ENCODE peak calls at places on chromosomes 12 and 14, in four cellular contexts. F is left ventricle myocardium inferior, W is epithelial cell of esophagus, V is psoas muscle. Z is an unnamed sample.
A peak's percentile ranks its signal among the peaks of the same experiment; 100 is the strongest.

GRCh38 chr12:52025301-52026172 is 18.8 kb downstream of the TAMALIN start:
- DNase-seq in W (peak; percentile 75), V (peak; percentile 82), F (peak; percentile 79), Z (peak; percentile 86)

GRCh38 chr12:53676715-53677611 is 1.1 kb upstream of the ATP5MC2 start:
- DNase-seq in W (no peak), V (peak; percentile 65), F (peak; percentile 42), Z (peak; percentile 13)

GRCh38 chr12:16604853-16605252 is 1.1 kb downstream of the LMO3 start:
- DNase-seq in F (no peak), W (no peak), V (no peak), Z (no peak)

GRCh38 chr12:70691018-70691672 is 53.9 kb upstream of the PTPRB start:
- DNase-seq in W (peak; percentile 33), F (no peak), V (no peak), Z (no peak)

GRCh38 chr12:124399622-124400021 is 104.7 kb downstream of the RFLNA start:
- DNase-seq in F (no peak), W (peak; percentile 33), V (no peak), Z (no peak)

GRCh38 chr14:30737916-30738315 is 115.8 kb downstream of the SCFD1 start:
- DNase-seq in V (no peak), W (no peak), F (no peak), Z (no peak)

GRCh38 chr12:15527201-15527782 is 205.0 kb downstream of the PTPRO start:
- DNase-seq in W (peak; percentile 41), F (peak; percentile 23), V (peak; percentile 28), Z (no peak)

GRCh38 chr14:82488473-82488872 is 954.8 kb upstream of the SEL1L start:
- DNase-seq in W (no peak), V (no peak), F (no peak), Z (no peak)

GRCh38 chr12:24027352-24027751 is 77.9 kb upstream of the SOX5 start:
- DNase-seq in F (no peak), V (no peak), W (no peak), Z (no peak)

GRCh38 chr12:24020391-24021163 is 71.1 kb upstream of the SOX5 start:
- DNase-seq in W (no peak), V (no peak), F (no peak), Z (no peak)

GRCh38 chr12:24021164-24021502 is 71.7 kb upstream of the SOX5 start:
- DNase-seq in F (no peak), W (no peak), V (no peak), Z (no peak)

DNA sequence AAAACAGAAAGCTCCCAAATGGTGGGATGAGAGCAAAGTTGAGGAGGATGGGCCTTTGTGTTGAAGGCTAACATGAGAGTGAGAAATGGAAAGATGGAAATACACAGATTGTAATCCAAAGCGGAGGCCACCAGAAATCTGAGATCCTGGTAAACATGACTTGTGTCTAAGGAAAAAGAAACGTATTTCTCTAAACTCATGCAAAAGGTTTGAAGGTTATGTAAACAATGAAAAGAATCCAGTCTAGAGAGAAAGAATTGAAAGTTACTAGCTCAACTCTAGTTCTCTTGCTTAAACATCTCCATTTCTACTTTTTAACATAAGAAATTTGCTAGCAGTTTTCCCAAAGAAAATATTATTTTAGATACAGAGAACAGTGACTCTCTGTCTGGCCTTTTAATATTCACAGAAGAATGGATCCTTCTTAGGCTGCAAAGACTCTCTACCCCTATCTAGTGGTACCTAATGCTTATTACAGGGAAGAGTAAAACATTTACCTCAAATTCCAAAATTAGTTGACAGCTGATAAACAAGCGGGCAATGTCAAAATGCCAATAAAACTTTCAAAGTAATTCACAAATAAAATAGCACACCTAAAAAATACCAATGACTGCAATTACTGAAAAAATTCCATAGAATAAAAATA is 75.8 kb upstream of the SOX5 start:
- DNase-seq in W (peak; percentile 14), F (no peak), V (no peak), Z (no peak)
- TF ChIP-seq CTCF in W (peak; percentile 55), F (peak; percentile 25), V (peak; percentile 16), Z (no peak)

DNA sequence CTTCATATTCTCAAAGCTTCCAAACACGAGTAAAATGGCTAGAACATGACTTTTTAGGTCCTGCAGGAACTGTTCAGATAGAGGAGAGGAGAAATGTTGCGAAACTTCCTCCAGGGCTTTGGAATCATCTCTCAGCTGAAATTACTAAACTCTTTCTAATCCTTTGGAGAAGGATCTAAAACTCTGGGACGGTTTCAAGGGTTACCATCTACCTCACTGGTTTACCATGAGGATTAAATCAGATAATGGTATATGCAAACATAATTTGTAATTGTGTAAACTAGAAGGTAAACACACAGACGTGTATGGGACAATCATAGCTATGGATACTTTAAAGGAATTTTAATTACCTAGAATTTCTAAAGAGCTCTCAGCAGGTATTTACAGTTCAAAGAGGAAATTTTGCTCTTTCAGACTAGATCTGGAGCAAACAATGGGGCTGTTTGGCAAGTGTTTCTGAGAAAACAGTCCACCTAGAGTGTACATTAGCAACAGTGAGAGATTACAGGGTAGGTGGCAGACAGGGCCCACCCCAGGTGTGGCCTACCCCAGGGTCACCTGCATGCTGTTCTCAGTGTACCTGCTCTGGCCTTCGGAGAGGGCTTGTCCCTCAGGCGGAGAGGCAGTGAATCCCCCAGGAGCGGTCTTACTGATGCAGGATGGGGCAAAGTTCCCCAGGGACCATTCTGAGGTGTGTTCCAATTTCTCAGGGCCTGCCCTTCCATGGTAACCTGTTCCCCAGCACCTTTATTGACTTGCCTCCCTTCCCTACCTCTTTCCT is 124.7 kb upstream of the MAX start:
- DNase-seq in W (peak; percentile 72), F (no peak), V (no peak), Z (no peak)
- TF ChIP-seq CTCF in W (no peak), F (no peak), V (no peak), Z (no peak)

GRCh38 chr14:35333797-35334743 is 41.9 kb downstream of the PSMA6 start:
- DNase-seq in W (no peak), V (no peak), F (no peak), Z (no peak)
- TF ChIP-seq CTCF in W (no peak), V (no peak), F (no peak), Z (no peak)

DNA sequence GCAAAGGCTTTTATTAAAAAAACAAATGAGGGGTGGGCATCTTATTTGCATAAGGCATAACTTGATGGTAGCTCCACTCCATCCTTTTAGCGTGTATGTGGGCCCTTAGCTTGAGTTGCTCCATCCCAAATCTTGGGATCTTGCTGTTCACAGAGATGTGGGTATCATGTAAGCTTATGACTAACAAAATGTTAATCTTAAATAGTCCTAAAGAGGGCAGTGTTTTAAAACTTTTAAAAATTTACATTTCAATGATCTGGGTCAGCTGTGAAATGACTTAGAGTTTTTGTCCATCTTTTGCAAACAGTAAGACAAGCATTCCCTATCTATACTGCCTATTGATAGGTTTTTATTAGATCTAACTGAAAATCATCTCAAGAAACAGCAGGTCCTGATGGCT is 86.0 kb downstream of the SLCO1A2 start:
- DNase-seq in W (peak; percentile 15), F (no peak), V (no peak), Z (no peak)
- TF ChIP-seq CTCF in W (no peak), F (no peak), V (no peak), Z (no peak)

GRCh38 chr12:93804392-93805179 is 127.4 kb downstream of the CRADD start:
- DNase-seq in V (no peak), F (no peak), W (peak; percentile 50), Z (peak; percentile 49)

GRCh38 chr12:93805736-93806141 is 128.6 kb downstream of the CRADD start:
- DNase-seq in W (no peak), F (no peak), V (no peak), Z (no peak)

GRCh38 chr12:93803408-93803807 is 126.2 kb downstream of the CRADD start:
- DNase-seq in F (no peak), V (no peak), W (peak; percentile 73), Z (no peak)

GRCh38 chr12:93802293-93802692 is 125.1 kb downstream of the CRADD start:
- DNase-seq in V (no peak), F (peak; percentile 36), W (no peak), Z (no peak)

GRCh38 chr12:93802698-93803097 is 125.5 kb downstream of the CRADD start:
- DNase-seq in F (no peak), V (no peak), W (no peak), Z (no peak)
- TF ChIP-seq CTCF in F (peak; percentile 46), V (peak; percentile 42), W (peak; percentile 17), Z (no peak)

Z was measured in RWPE1.